ENCODE peak calls at places on chromosomes 7 and 10, in six cellular contexts. One of them, this sample, is unnamed.

GRCh38 chr10:101224060-101224909 is 5.0 kb downstream of the LBX1 start:
- DNase-seq in mucosa of descending colon: no peak
- DNase-seq in posterior cingulate gyrus: no peak
- DNase-seq in vagina: no peak
- DNase-seq in Calu3: no peak
- DNase-seq in activated T-cell treated with anti-CD3 and anti-CD28 coated beads, Interleukin-2, amount 50 U/mL, for 48 hours: no peak
- DNase-seq in this sample: no peak

GRCh38 chr7:107151538-107151937 is 17.3 kb upstream of the HBP1 start:
- DNase-seq in mucosa of descending colon: no peak
- DNase-seq in posterior cingulate gyrus: no peak
- DNase-seq in vagina: no peak
- DNase-seq in Calu3: no peak
- DNase-seq in activated T-cell treated with anti-CD3 and anti-CD28 coated beads, Interleukin-2, amount 50 U/mL, for 48 hours: no peak
- DNase-seq in this sample: no peak

GRCh38 chr10:78830062-78830974 is 238.4 kb upstream of the ZMIZ1 start:
- DNase-seq in mucosa of descending colon: no peak
- DNase-seq in posterior cingulate gyrus: no peak
- DNase-seq in vagina: no peak
- DNase-seq in Calu3: no peak
- DNase-seq in activated T-cell treated with anti-CD3 and anti-CD28 coated beads, Interleukin-2, amount 50 U/mL, for 48 hours: no peak
- DNase-seq in this sample: peak

GRCh38 chr10:69636626-69637550 is 6.8 kb downstream of the FAM241B start:
- DNase-seq in mucosa of descending colon: no peak
- DNase-seq in posterior cingulate gyrus: no peak
- DNase-seq in vagina: no peak
- DNase-seq in Calu3: peak
- DNase-seq in activated T-cell treated with anti-CD3 and anti-CD28 coated beads, Interleukin-2, amount 50 U/mL, for 48 hours: no peak
- DNase-seq in this sample: no peak

GRCh38 chr7:41107330-41107937 is 595.5 kb downstream of the INHBA start:
- DNase-seq in mucosa of descending colon: no peak
- DNase-seq in posterior cingulate gyrus: no peak
- DNase-seq in vagina: no peak
- DNase-seq in Calu3: peak
- DNase-seq in activated T-cell treated with anti-CD3 and anti-CD28 coated beads, Interleukin-2, amount 50 U/mL, for 48 hours: no peak
- DNase-seq in this sample: peak

GRCh38 chr7:115087437-115087836 is 165.5 kb downstream of the MDFIC start:
- DNase-seq in mucosa of descending colon: no peak
- DNase-seq in posterior cingulate gyrus: no peak
- DNase-seq in vagina: no peak
- DNase-seq in Calu3: peak
- DNase-seq in activated T-cell treated with anti-CD3 and anti-CD28 coated beads, Interleukin-2, amount 50 U/mL, for 48 hours: no peak
- DNase-seq in this sample: peak

GRCh38 chr7:25009271-25009670 is 29.3 kb upstream of the OSBPL3 start:
- DNase-seq in mucosa of descending colon: no peak
- DNase-seq in posterior cingulate gyrus: no peak
- DNase-seq in vagina: no peak
- DNase-seq in Calu3: no peak
- DNase-seq in activated T-cell treated with anti-CD3 and anti-CD28 coated beads, Interleukin-2, amount 50 U/mL, for 48 hours: no peak
- DNase-seq in this sample: peak

GRCh38 chr10:109845308-109845707 is 78.0 kb downstream of the XPNPEP1 start:
- DNase-seq in mucosa of descending colon: no peak
- DNase-seq in posterior cingulate gyrus: no peak
- DNase-seq in vagina: no peak
- DNase-seq in Calu3: no peak
- DNase-seq in activated T-cell treated with anti-CD3 and anti-CD28 coated beads, Interleukin-2, amount 50 U/mL, for 48 hours: no peak
- DNase-seq in this sample: no peak

GRCh38 chr7:8068892-8069686 is 100.5 kb downstream of the GLCCI1 start:
- DNase-seq in mucosa of descending colon: peak
- DNase-seq in posterior cingulate gyrus: no peak
- DNase-seq in vagina: no peak
- DNase-seq in Calu3: no peak
- DNase-seq in activated T-cell treated with anti-CD3 and anti-CD28 coated beads, Interleukin-2, amount 50 U/mL, for 48 hours: no peak
- DNase-seq in this sample: no peak

GRCh38 chr7:157528785-157529341 is 192.1 kb downstream of the DNAJB6 start:
- DNase-seq in mucosa of descending colon: peak
- DNase-seq in posterior cingulate gyrus: no peak
- DNase-seq in vagina: no peak
- DNase-seq in Calu3: no peak
- DNase-seq in activated T-cell treated with anti-CD3 and anti-CD28 coated beads, Interleukin-2, amount 50 U/mL, for 48 hours: peak
- DNase-seq in this sample: no peak

GRCh38 chr10:95360122-95360715 is 69.4 kb upstream of the PDLIM1 start:
- DNase-seq in mucosa of descending colon: no peak
- DNase-seq in posterior cingulate gyrus: no peak
- DNase-seq in vagina: no peak
- DNase-seq in Calu3: no peak
- DNase-seq in activated T-cell treated with anti-CD3 and anti-CD28 coated beads, Interleukin-2, amount 50 U/mL, for 48 hours: no peak
- DNase-seq in this sample: peak

GRCh38 chr7:2205036-2205780 is 27.5 kb downstream of the MAD1L1 start:
- DNase-seq in mucosa of descending colon: peak
- DNase-seq in posterior cingulate gyrus: no peak
- DNase-seq in vagina: no peak
- DNase-seq in Calu3: no peak
- DNase-seq in activated T-cell treated with anti-CD3 and anti-CD28 coated beads, Interleukin-2, amount 50 U/mL, for 48 hours: no peak
- DNase-seq in this sample: no peak

GRCh38 chr10:4685495-4685894 is 140.5 kb upstream of the AKR1E2 start:
- DNase-seq in mucosa of descending colon: no peak
- DNase-seq in posterior cingulate gyrus: no peak
- DNase-seq in vagina: no peak
- DNase-seq in Calu3: no peak
- DNase-seq in activated T-cell treated with anti-CD3 and anti-CD28 coated beads, Interleukin-2, amount 50 U/mL, for 48 hours: no peak
- DNase-seq in this sample: no peak

GRCh38 chr10:119655566-119656001 is 4.4 kb downstream of the BAG3 start:
- DNase-seq in mucosa of descending colon: no peak
- DNase-seq in posterior cingulate gyrus: no peak
- DNase-seq in vagina: no peak
- DNase-seq in Calu3: peak
- DNase-seq in activated T-cell treated with anti-CD3 and anti-CD28 coated beads, Interleukin-2, amount 50 U/mL, for 48 hours: peak
- DNase-seq in this sample: peak

GRCh38 chr7:12583181-12583580 is 12.7 kb downstream of the SCIN start:
- DNase-seq in mucosa of descending colon: no peak
- DNase-seq in posterior cingulate gyrus: no peak
- DNase-seq in vagina: no peak
- DNase-seq in Calu3: no peak
- DNase-seq in activated T-cell treated with anti-CD3 and anti-CD28 coated beads, Interleukin-2, amount 50 U/mL, for 48 hours: no peak
- DNase-seq in this sample: no peak

GRCh38 chr7:134941185-134941900 is 45.0 kb upstream of the AGBL3 start:
- DNase-seq in mucosa of descending colon: no peak
- DNase-seq in posterior cingulate gyrus: no peak
- DNase-seq in vagina: no peak
- DNase-seq in Calu3: no peak
- DNase-seq in activated T-cell treated with anti-CD3 and anti-CD28 coated beads, Interleukin-2, amount 50 U/mL, for 48 hours: no peak
- DNase-seq in this sample: peak

GRCh38 chr7:153847828-153848227 is 204.4 kb upstream of the DPP6 start:
- DNase-seq in mucosa of descending colon: no peak
- DNase-seq in posterior cingulate gyrus: no peak
- DNase-seq in vagina: no peak
- DNase-seq in Calu3: no peak
- DNase-seq in activated T-cell treated with anti-CD3 and anti-CD28 coated beads, Interleukin-2, amount 50 U/mL, for 48 hours: no peak
- DNase-seq in this sample: no peak

GRCh38 chr7:120521761-120522737 is 249.1 kb downstream of the KCND2 start:
- DNase-seq in mucosa of descending colon: no peak
- DNase-seq in posterior cingulate gyrus: no peak
- DNase-seq in vagina: no peak
- DNase-seq in Calu3: no peak
- DNase-seq in activated T-cell treated with anti-CD3 and anti-CD28 coated beads, Interleukin-2, amount 50 U/mL, for 48 hours: no peak
- DNase-seq in this sample: no peak

GRCh38 chr7:93773446-93773845 is 117.1 kb downstream of the TFPI2 start:
- DNase-seq in mucosa of descending colon: no peak
- DNase-seq in posterior cingulate gyrus: no peak
- DNase-seq in vagina: no peak
- DNase-seq in Calu3: no peak
- DNase-seq in activated T-cell treated with anti-CD3 and anti-CD28 coated beads, Interleukin-2, amount 50 U/mL, for 48 hours: no peak
- DNase-seq in this sample: no peak

GRCh38 chr10:16656886-16657285 is 135.2 kb upstream of the C1QL3 start:
- DNase-seq in mucosa of descending colon: no peak
- DNase-seq in posterior cingulate gyrus: no peak
- DNase-seq in vagina: no peak
- DNase-seq in Calu3: no peak
- DNase-seq in activated T-cell treated with anti-CD3 and anti-CD28 coated beads, Interleukin-2, amount 50 U/mL, for 48 hours: no peak
- DNase-seq in this sample: peak

GRCh38 chr7:6127129-6127490 is 95.9 kb downstream of the ANKRD61 start:
- DNase-seq in mucosa of descending colon: no peak
- DNase-seq in posterior cingulate gyrus: no peak
- DNase-seq in vagina: no peak
- DNase-seq in Calu3: no peak
- DNase-seq in activated T-cell treated with anti-CD3 and anti-CD28 coated beads, Interleukin-2, amount 50 U/mL, for 48 hours: no peak
- DNase-seq in this sample: no peak

GRCh38 chr7:48708635-48709034 is 215.7 kb upstream of the CDC14C start:
- DNase-seq in mucosa of descending colon: no peak
- DNase-seq in posterior cingulate gyrus: no peak
- DNase-seq in vagina: no peak
- DNase-seq in Calu3: no peak
- DNase-seq in activated T-cell treated with anti-CD3 and anti-CD28 coated beads, Interleukin-2, amount 50 U/mL, for 48 hours: no peak
- DNase-seq in this sample: no peak

This sample was measured in RPMI7951.